ENCODE peak calls at places on chromosome 6, in five cellular contexts. Q is lower lobe of right lung, T is stomach, V is fibroblast of the aortic adventitia, F is AG10803. R is an unnamed sample.

GRCh38 chr6:117078624-117079023 is 186.7 kb upstream of the VGLL2 start:
- DNase-seq in Q (no peak), T (no peak), V (no peak), F (no peak), R (no peak)

GRCh38 chr6:85400331-85400730 is 49.6 kb upstream of the NT5E start:
- DNase-seq in Q (no peak), T (no peak), V (no peak), F (no peak), R (no peak)

GRCh38 chr6:169172435-169172834 is 81.2 kb downstream of the THBS2 start:
- DNase-seq in Q (no peak), T (no peak), V (peak; percentile 93), F (peak; percentile 90), R (no peak)

GRCh38 chr6:40722081-40722480 is 134.9 kb upstream of the LRFN2 start:
- DNase-seq in Q (no peak), T (no peak), V (no peak), F (no peak), R (no peak)

GRCh38 chr6:167704396-167704801 is 122.3 kb upstream of the AFDN start:
- DNase-seq in Q (no peak), T (no peak), V (no peak), F (no peak), R (no peak)

GRCh38 chr6:42104095-42104806 is 38.2 kb downstream of the C6orf132 start:
- DNase-seq in Q (peak; percentile 89), T (peak; percentile 59), V (peak; percentile 77), F (peak; percentile 37), R (no peak)

GRCh38 chr6:27159725-27160124 is 87.8 kb upstream of the PRSS16 start:
- DNase-seq in Q (no peak), T (no peak), V (no peak), F (no peak), R (no peak)

GRCh38 chr6:130223508-130223907 is 757 bp upstream of the SAMD3 start:
- DNase-seq in Q (no peak), T (no peak), V (peak; percentile 12), F (no peak), R (peak; percentile 10)

GRCh38 chr6:40848038-40848437 is 191.0 kb downstream of the UNC5CL start:
- DNase-seq in Q (no peak), T (no peak), V (peak; percentile 25), F (peak; percentile 16), R (peak; percentile 50)

GRCh38 chr6:8492536-8493125 is 57.3 kb upstream of the SLC35B3 start:
- DNase-seq in Q (no peak), T (no peak), V (no peak), F (no peak), R (no peak)

GRCh38 chr6:11278207-11278559 is 45.7 kb upstream of the NEDD9 start:
- DNase-seq in Q (no peak), T (no peak), V (no peak), F (no peak), R (peak; percentile 50)

GRCh38 chr6:28648035-28648877 is 122.6 kb downstream of the GPX5 start:
- DNase-seq in Q (no peak), T (no peak), V (peak; percentile 80), F (peak; percentile 71), R (peak; percentile 72)

GRCh38 chr6:167941822-167942221 is 55.6 kb upstream of the KIF25 start:
- DNase-seq in Q (no peak), T (no peak), V (no peak), F (no peak), R (no peak)

GRCh38 chr6:82924799-82925535 is 140.7 kb downstream of the UBE3D start:
- DNase-seq in Q (no peak), T (no peak), V (peak; percentile 26), F (peak; percentile 47), R (peak; percentile 79)

GRCh38 chr6:45310118-45310788 is 17.9 kb upstream of the RUNX2 start:
- DNase-seq in Q (no peak), T (no peak), V (no peak), F (no peak), R (no peak)

GRCh38 chr6:36786055-36786675 is 53.1 kb downstream of the CPNE5 start:
- DNase-seq in Q (no peak), T (no peak), V (no peak), F (no peak), R (no peak)

GRCh38 chr6:51570168-51570921 is 517.1 kb downstream of the PKHD1 start:
- DNase-seq in Q (no peak), T (no peak), V (no peak), F (no peak), R (peak; percentile 41)

GRCh38 chr6:107386904-107387303 is 72.5 kb downstream of the PDSS2 start:
- DNase-seq in Q (no peak), T (no peak), V (no peak), F (no peak), R (no peak)

GRCh38 chr6:54992789-54993188 is 146.2 kb downstream of the FAM83B start:
- DNase-seq in Q (no peak), T (no peak), V (peak; percentile 39), F (no peak), R (peak; percentile 41)

GRCh38 chr6:12232339-12232738 is 57.8 kb upstream of the EDN1 start:
- DNase-seq in Q (no peak), T (no peak), V (no peak), F (peak; percentile 85), R (no peak)

DNA sequence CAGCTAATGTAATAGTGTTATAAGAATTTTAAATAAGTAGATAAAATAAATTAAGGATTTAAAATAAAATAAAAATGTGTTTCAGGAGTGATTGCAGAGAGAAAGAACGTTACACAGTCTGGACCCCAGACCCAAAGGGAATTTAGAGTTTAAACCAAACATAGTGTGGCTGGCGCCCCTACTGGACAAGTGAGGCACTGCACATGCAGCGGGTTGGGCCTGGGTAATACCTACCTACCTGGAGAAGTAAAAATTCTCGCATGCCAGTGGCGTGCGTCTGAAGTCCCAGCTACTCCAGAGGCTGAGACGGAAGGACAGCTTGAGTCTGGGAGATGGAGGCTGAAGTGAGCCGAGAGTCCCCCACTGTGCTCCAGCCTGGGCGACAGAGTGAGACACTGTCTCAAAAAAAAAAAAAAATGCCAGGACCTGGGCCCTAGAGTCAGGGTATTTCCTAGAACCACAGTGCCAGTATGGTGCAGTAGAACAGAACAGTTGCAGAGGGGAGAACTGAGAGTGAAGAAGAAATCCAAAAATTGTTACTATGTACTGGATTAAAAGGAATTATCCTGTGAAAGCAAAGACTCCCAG is 71.4 kb upstream of the TCF21 start:
- DNase-seq in Q (no peak), T (no peak), V (no peak), F (no peak), R (no peak)
- TF ChIP-seq CTCF in Q (peak; percentile 62), T (no peak), V (peak; percentile 62), F (peak; percentile 46), R (peak; percentile 43)

DNA sequence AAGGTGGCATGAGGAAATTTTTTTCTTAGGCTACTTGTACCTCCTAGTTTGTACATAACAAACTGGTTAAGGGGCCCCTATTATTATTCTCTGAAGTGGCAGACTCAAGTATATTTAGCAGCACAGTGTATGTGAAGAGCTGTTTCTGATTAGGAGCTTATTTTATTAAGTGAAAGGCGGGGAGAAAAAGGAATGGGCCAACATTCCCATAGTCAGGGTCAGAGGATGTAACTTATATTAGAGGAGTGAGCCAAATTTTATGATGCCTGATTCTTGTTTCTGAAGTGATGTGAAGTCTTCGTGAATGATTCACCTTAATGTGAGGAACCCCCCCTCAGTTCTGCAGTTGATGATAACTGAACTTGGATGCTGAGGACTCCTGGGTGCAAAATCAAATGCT is 2.8 kb downstream of the HECA start:
- DNase-seq in Q (no peak), T (no peak), V (peak; percentile 26), F (peak; percentile 37), R (no peak)
- H3K4me3 ChIP-seq in Q (peak overlapping the region; percentile 73), T (peak overlapping the region; percentile 64), V (no peak overlapping the region), F (no peak overlapping the region), R (no peak overlapping the region)

DNA sequence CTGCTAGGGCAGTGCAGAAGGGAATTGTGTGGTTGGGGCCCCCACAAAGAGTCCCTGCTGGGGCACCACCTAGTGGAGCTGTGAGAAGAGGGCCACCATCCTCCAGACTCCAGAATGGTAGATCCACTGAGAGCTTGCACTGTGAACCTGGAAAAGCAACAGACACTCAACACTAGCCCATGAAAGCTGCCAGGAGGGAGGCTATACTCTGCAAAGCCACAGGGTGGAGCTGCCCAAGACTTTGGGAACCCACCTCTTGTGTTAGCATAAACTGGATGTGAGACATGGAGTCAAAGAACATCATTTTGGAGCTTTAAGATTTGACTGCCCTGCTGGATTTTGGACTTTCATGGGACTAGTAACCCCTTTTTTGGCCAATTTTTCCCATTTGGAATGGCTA is 328.4 kb upstream of the KHDRBS2 start:
- DNase-seq in Q (no peak), T (no peak), V (no peak), F (no peak), R (no peak)
- TF ChIP-seq CTCF in Q (no peak), T (no peak), V (no peak), F (no peak), R (no peak)

GRCh38 chr6:119312441-119312840 is 37.1 kb downstream of the MAN1A1 start:
- DNase-seq in Q (no peak), T (no peak), V (no peak), F (no peak), R (no peak)

GRCh38 chr6:119312875-119313338 is 36.7 kb downstream of the MAN1A1 start:
- DNase-seq in Q (no peak), T (no peak), V (no peak), F (no peak), R (no peak)

GRCh38 chr6:119314894-119315272 is 34.7 kb downstream of the MAN1A1 start:
- DNase-seq in Q (no peak), T (no peak), V (no peak), F (no peak), R (no peak)

GRCh38 chr6:119311514-119312142 is 37.9 kb downstream of the MAN1A1 start:
- DNase-seq in Q (no peak), T (no peak), V (no peak), F (no peak), R (no peak)

DNA sequence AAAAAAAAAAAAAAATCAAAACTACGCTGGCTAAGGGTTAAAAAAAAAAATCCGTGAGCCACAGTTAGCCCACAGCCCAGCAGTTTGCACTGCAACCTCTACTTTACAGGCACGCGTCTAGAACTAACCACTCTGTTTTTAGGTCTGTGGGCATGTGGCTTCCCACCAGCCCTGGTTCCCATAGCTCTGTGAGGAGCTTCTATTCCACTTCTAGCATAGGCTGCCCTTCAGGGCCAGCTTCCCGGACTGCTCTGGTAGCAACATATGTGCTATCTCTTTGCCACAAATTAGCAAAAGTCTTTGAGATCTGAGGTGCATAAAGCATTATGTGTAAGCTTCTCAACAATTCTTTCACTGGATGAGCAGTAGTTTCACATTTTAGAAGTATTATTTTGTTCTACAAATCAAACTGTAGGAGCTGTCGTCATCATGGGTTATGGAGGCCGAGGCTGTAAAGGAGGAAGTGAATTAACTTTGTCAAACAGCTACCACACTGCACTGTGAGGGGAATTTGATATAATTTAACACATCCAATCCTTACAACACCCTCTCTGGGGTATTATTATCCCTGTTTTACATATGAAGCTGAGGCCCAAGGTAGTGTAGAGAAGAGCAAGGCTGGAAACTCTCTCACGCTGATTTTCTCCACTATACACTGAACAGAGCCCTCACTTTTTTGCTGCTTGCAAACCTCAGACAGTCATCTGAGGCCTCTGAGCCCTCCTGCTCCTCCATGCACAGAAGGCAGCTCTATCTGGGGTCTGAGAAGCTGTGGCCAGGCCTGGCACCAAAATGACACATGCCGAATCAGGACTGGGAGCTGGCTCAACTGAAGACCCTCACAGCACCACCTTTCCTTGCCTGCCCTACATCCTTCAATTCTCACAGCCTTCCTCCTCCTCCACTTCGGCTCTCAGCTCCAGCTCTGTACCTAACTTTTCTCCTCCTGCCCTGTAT is 35.3 kb downstream of the MAN1A1 start:
- DNase-seq in Q (no peak), T (no peak), V (no peak), F (no peak), R (no peak)
- H3K4me3 ChIP-seq in Q (no peak overlapping the region), T (no peak overlapping the region), V (no peak overlapping the region), F (no peak overlapping the region), R (no peak overlapping the region)